ENCODE peak calls at places on chromosome 6, in nine cellular contexts. G is activated CD4-positive, alpha-beta T cell treated with anti-CD3 and anti-CD28 coated beads, Interleukin-2, amount 50 U/mL, for 24 hours; O is CD8-positive, alpha-beta memory T cell; N is T-helper 2 cell; V is Caki2; Z is right atrium auricular region; K is NCI-H345; B is GM23248; W is fibroblast of gingiva. S is an unnamed sample.

GRCh38 chr6:106279179-106279578 is 46.4 kb downstream of the ATG5 start:
- DNase-seq in G (no peak), O (no peak), N (no peak), V (no peak), Z (no peak), K (no peak), B (peak), W (no peak), S (no peak)

GRCh38 chr6:125868252-125868651 is 77.5 kb downstream of the NCOA7 start:
- DNase-seq in G (no peak), O (no peak), N (no peak), V (no peak), Z (no peak), K (no peak), B (peak), W (peak), S (no peak)

GRCh38 chr6:26053929-26054658 is 33.1 kb upstream of the HFE start:
- DNase-seq in G (no peak), O (no peak), N (no peak), V (peak), Z (no peak), K (no peak), B (peak), W (peak), S (no peak)

GRCh38 chr6:149884215-149884614 is 13.7 kb downstream of the RAET1E start:
- DNase-seq in G (no peak), O (no peak), N (no peak), V (no peak), Z (peak), K (no peak), B (peak), W (no peak), S (no peak)

GRCh38 chr6:133704371-133704770 is 184.5 kb upstream of the TCF21 start:
- DNase-seq in G (no peak), O (no peak), N (no peak), V (no peak), Z (no peak), K (no peak), B (peak), W (peak), S (no peak)

GRCh38 chr6:89216411-89216810 is 747 bp downstream of the GABRR1 start:
- DNase-seq in G (no peak), O (no peak), N (no peak), V (no peak), Z (no peak), K (no peak), B (no peak), W (no peak), S (no peak)

GRCh38 chr6:44537306-44538049 is 150.0 kb downstream of the CDC5L start:
- DNase-seq in G (no peak), O (no peak), N (no peak), V (no peak), Z (no peak), K (peak), B (peak), W (no peak), S (no peak)

GRCh38 chr6:31878761-31879542 is at the start of gene SLC44A4:
- DNase-seq in G (no peak), O (no peak), N (no peak), V (no peak), Z (no peak), K (no peak), B (no peak), W (no peak), S (no peak)

GRCh38 chr6:33856655-33857054 is 52.9 kb upstream of the MLN start:
- DNase-seq in G (peak), O (peak), N (peak), V (no peak), Z (no peak), K (no peak), B (no peak), W (no peak), S (no peak)

GRCh38 chr6:88561034-88561973 is 395.2 kb upstream of the CNR1 start:
- DNase-seq in G (no peak), O (no peak), N (no peak), V (no peak), Z (no peak), K (no peak), B (no peak), W (no peak), S (no peak)

GRCh38 chr6:132392292-132392691 is 9.0 kb downstream of the MOXD1 start:
- DNase-seq in G (no peak), O (no peak), N (no peak), V (no peak), Z (no peak), K (no peak), B (peak), W (no peak), S (no peak)

GRCh38 chr6:12361042-12361765 is 71.0 kb downstream of the EDN1 start:
- DNase-seq in G (no peak), O (no peak), N (no peak), V (no peak), Z (no peak), K (no peak), B (no peak), W (no peak), S (no peak)

GRCh38 chr6:90025418-90026089 is 131.3 kb downstream of the GJA10 start:
- DNase-seq in G (no peak), O (no peak), N (no peak), V (peak), Z (no peak), K (no peak), B (peak), W (peak), S (no peak)

GRCh38 chr6:2951723-2952122 is 19.6 kb downstream of the SERPINB6 start:
- DNase-seq in G (no peak), O (no peak), N (no peak), V (no peak), Z (peak), K (no peak), B (no peak), W (no peak), S (no peak)

GRCh38 chr6:32968093-32968769 is at the start of gene BRD2:
- DNase-seq in G (peak), O (peak), N (peak), V (peak), Z (peak), K (peak), B (peak), W (peak), S (peak)

GRCh38 chr6:5202206-5202605 is 58.5 kb downstream of the LYRM4 start:
- DNase-seq in G (no peak), O (no peak), N (no peak), V (no peak), Z (no peak), K (no peak), B (no peak), W (no peak), S (no peak)

GRCh38 chr6:29995346-29995777 is 53.0 kb downstream of the HLA-A start:
- DNase-seq in G (no peak), O (no peak), N (no peak), V (peak), Z (no peak), K (no peak), B (peak), W (peak), S (no peak)

GRCh38 chr6:26068036-26068435 is 19.2 kb upstream of the HFE start:
- DNase-seq in G (no peak), O (no peak), N (no peak), V (no peak), Z (no peak), K (no peak), B (no peak), W (no peak), S (no peak)

S was measured in thoracic aorta.